ENCODE peak calls at places on chromosomes 1 and 21, in eight cellular contexts. Y is fibroblast of lung, X is heart right ventricle, F is body of pancreas, K is bronchial epithelial cell, H is cardiac muscle cell, Q is right atrium auricular region, D is mammary epithelial cell. J is an unnamed sample.

GRCh38 chr1:98761238-98761637 is 99.7 kb downstream of the SNX7 start:
- DNase-seq in H (no peak), Q (no peak), K (peak), X (no peak), D (peak), F (no peak), Y (no peak), J (no peak)

GRCh38 chr21:34526618-34527290 is 14.7 kb upstream of the KCNE1 start:
- DNase-seq in K (peak), D (peak), Y (peak), Q (peak), F (peak), X (no peak), H (peak), J (peak)

GRCh38 chr1:65846911-65847310 is 54.2 kb downstream of the PDE4B start:
- DNase-seq in Y (no peak), F (no peak), Q (no peak), H (peak), X (no peak), K (no peak), D (no peak), J (no peak)

GRCh38 chr1:116377564-116378529 is 4.8 kb downstream of the ATP1A1 start:
- DNase-seq in K (peak), H (peak), Y (peak), F (peak), D (peak), X (peak), Q (peak), J (peak)

GRCh38 chr1:41383094-41383852 is 22.0 kb downstream of the FOXO6 start:
- DNase-seq in K (peak), X (no peak), D (no peak), Y (peak), H (peak), Q (no peak), F (no peak), J (no peak)

GRCh38 chr1:90223401-90223800 is 228.5 kb downstream of the ZNF326 start:
- DNase-seq in Y (no peak), X (no peak), H (no peak), Q (no peak), K (no peak), D (no peak), F (no peak), J (no peak)

GRCh38 chr1:73100216-73100615 is 817.9 kb upstream of the NEGR1 start:
- DNase-seq in Y (no peak), K (no peak), D (no peak), H (no peak), F (no peak), Q (no peak), X (no peak), J (no peak)

GRCh38 chr1:233060595-233060994 is 110.2 kb downstream of the NTPCR start:
- DNase-seq in Q (no peak), K (peak), Y (no peak), D (peak), F (no peak), X (no peak), H (no peak), J (no peak)

GRCh38 chr1:224067621-224068457 is 46.1 kb upstream of the FBXO28 start:
- DNase-seq in Q (no peak), H (no peak), X (no peak), K (peak), D (peak), Y (peak), F (no peak), J (no peak)

GRCh38 chr1:58773406-58773840 is 10.4 kb downstream of the JUN start:
- DNase-seq in D (no peak), Y (peak), K (peak), Q (peak), X (peak), H (peak), F (peak), J (no peak)

GRCh38 chr1:29824478-29825273 is 588.4 kb downstream of the PTPRU start:
- DNase-seq in D (no peak), Q (peak), H (no peak), X (no peak), F (no peak), K (no peak), Y (no peak), J (no peak)

GRCh38 chr1:155318082-155318481 is 2.6 kb upstream of the RUSC1 start:
- DNase-seq in D (no peak), Y (no peak), K (no peak), F (no peak), Q (no peak), H (no peak), X (no peak), J (no peak)

GRCh38 chr1:208455821-208456220 is 211.6 kb upstream of the PLXNA2 start:
- DNase-seq in F (no peak), D (peak), K (peak), X (no peak), Y (peak), H (no peak), Q (no peak), J (no peak)

GRCh38 chr1:163320891-163321290 is 863 bp upstream of the NUF2 start:
- DNase-seq in F (no peak), K (no peak), H (no peak), X (no peak), Q (no peak), D (no peak), Y (peak), J (no peak)

GRCh38 chr1:110743397-110743796 is 68.7 kb upstream of the KCNA3 start:
- DNase-seq in Y (no peak), F (no peak), Q (no peak), D (no peak), X (no peak), H (no peak), K (no peak), J (no peak)

GRCh38 chr1:208159542-208160258 is 84.5 kb downstream of the PLXNA2 start:
- DNase-seq in H (peak), Y (peak), K (no peak), F (peak), Q (peak), X (no peak), D (no peak), J (peak)

GRCh38 chr21:43758132-43758619 is 17.9 kb downstream of the CSTB start:
- DNase-seq in K (no peak), H (peak), D (peak), Q (peak), F (no peak), X (no peak), Y (peak), J (no peak)

GRCh38 chr1:206101351-206101750 is 15.8 kb downstream of the AVPR1B start:
- DNase-seq in Y (no peak), H (no peak), Q (no peak), F (no peak), X (no peak), D (no peak), K (no peak), J (no peak)

GRCh38 chr1:91876751-91877573 is 9.0 kb downstream of the TGFBR3 start:
- DNase-seq in D (no peak), Y (no peak), F (no peak), H (no peak), K (no peak), X (no peak), Q (no peak), J (no peak)

GRCh38 chr1:90724361-90724760 is 7.3 kb upstream of the BARHL2 start:
- DNase-seq in D (no peak), Y (no peak), K (no peak), Q (no peak), H (no peak), X (no peak), F (no peak), J (no peak)

GRCh38 chr1:174116042-174116441 is 43.3 kb upstream of the RABGAP1L start:
- DNase-seq in F (no peak), H (peak), K (peak), D (peak), Y (peak), X (no peak), Q (no peak), J (no peak)

GRCh38 chr1:220843481-220844011 is 35.7 kb upstream of the HLX start:
- DNase-seq in D (no peak), H (peak), X (peak), F (peak), Y (peak), Q (peak), K (no peak), J (peak)

GRCh38 chr1:43668956-43669355 is 19.0 kb downstream of the KDM4A start:
- DNase-seq in X (no peak), Y (peak), K (peak), D (peak), H (no peak), Q (no peak), F (no peak), J (no peak)

GRCh38 chr1:110870721-110871388 is 2.1 kb upstream of the CD53 start:
- DNase-seq in X (no peak), F (no peak), Q (no peak), Y (no peak), D (peak), H (no peak), K (no peak), J (no peak)

GRCh38 chr1:183139281-183139942 is 46.7 kb upstream of the LAMC2 start:
- DNase-seq in D (peak), X (no peak), K (peak), Q (no peak), Y (peak), H (peak), F (no peak), J (peak)

GRCh38 chr21:20739421-20739820 is 258.8 kb upstream of the NCAM2 start:
- DNase-seq in Q (no peak), X (no peak), Y (no peak), D (no peak), F (no peak), K (no peak), H (no peak), J (peak)

GRCh38 chr21:45180289-45180599 is 105.9 kb downstream of the ADARB1 start:
- DNase-seq in F (no peak), Y (no peak), D (no peak), X (no peak), Q (no peak), H (no peak), K (no peak), J (no peak)

GRCh38 chr1:225908013-225908640 is 15.9 kb downstream of the PYCR2 start:
- DNase-seq in D (no peak), Y (no peak), Q (no peak), X (no peak), F (no peak), K (no peak), H (no peak), J (no peak)

GRCh38 chr1:225909477-225909876 is 14.6 kb downstream of the PYCR2 start:
- DNase-seq in X (no peak), Q (no peak), F (no peak), Y (no peak), K (no peak), D (no peak), H (no peak), J (no peak)

GRCh38 chr1:225914391-225914790 is 9.7 kb downstream of the PYCR2 start:
- DNase-seq in F (no peak), H (no peak), X (no peak), D (no peak), Y (no peak), Q (no peak), K (no peak), J (no peak)

GRCh38 chr1:225908773-225909172 is 15.3 kb downstream of the PYCR2 start:
- DNase-seq in H (no peak), F (no peak), K (no peak), D (no peak), Y (no peak), Q (no peak), X (no peak), J (no peak)

GRCh38 chr1:225911207-225912130 is 12.6 kb downstream of the PYCR2 start:
- DNase-seq in Q (no peak), K (no peak), Y (peak), F (peak), D (no peak), H (peak), X (peak), J (no peak)
- H3K4me3 ChIP-seq in Q (peak), K (no peak), Y (no peak), F (no peak), D (no peak), H (no peak), X (no peak), J (no peak)

GRCh38 chr1:25442178-25442577 is 11.5 kb downstream of the MACO1 start:
- DNase-seq in H (no peak), Q (no peak), X (no peak), K (peak), Y (peak), D (peak), F (no peak), J (no peak)
- TF ChIP-seq CTCF in H (no peak), Q (no peak), X (no peak), K (no peak), Y (no peak), D (peak), F (no peak), J (no peak)

DNA sequence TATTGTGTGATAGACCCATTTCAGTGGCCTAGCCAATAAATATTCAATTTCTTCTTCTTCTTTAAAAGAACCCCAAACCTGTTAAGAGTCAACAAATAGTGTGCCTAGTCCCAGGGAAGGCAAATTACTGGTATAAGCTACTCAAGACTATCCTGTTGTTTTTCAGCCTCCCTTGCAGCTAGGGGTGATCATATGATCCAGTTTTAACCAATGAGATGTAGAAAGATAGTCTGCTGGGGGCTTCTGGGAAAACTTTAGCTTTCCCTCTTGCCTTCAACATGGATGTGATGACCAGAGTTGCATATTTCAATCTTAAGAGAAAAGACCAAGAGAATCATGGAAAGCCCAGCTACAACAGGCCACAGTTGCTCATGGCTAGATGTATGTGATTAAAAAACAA is 4.7 kb upstream of the NUP210L start:
- DNase-seq in K (no peak), H (no peak), X (no peak), D (no peak), Q (no peak), F (no peak), Y (no peak), J (no peak)
- H3K4me3 ChIP-seq in K (no peak), H (no peak), X (no peak), D (no peak), Q (no peak), F (no peak), Y (no peak), J (no peak)

GRCh38 chr1:27979859-27980201 is 20.1 kb downstream of the XKR8 start:
- DNase-seq in F (no peak), D (no peak), Y (no peak), H (no peak), Q (no peak), X (no peak), K (no peak), J (no peak)
- TF ChIP-seq CTCF in F (no peak), D (no peak), Y (no peak), H (no peak), Q (no peak), X (no peak), K (no peak), J (no peak)